ENCODE peak calls at places on chromosomes 2 and 18, in seven cellular contexts. T is prostate gland; U is type B pancreatic cell; V is cardiac fibroblast; M is Calu3; Q is epithelial cell of esophagus; R is CD8-positive, alpha-beta T cell. K is an unnamed sample.

GRCh38 chr18:50127516-50128229 is 67.3 kb downstream of the MYO5B start:
- DNase-seq in V (no peak), Q (peak), U (no peak), R (no peak), M (peak), T (no peak), K (no peak)

GRCh38 chr2:239704737-239705136 is 303.9 kb upstream of the HDAC4 start:
- DNase-seq in M (no peak), U (no peak), R (no peak), Q (no peak), V (no peak), T (no peak), K (no peak)

GRCh38 chr2:98518106-98518505 is 73.4 kb downstream of the INPP4A start:
- DNase-seq in Q (peak), U (peak), R (peak), T (no peak), V (peak), M (peak), K (no peak)

GRCh38 chr2:189580267-189580661 is 322 bp downstream of the SLC40A1 start:
- DNase-seq in T (peak), R (no peak), Q (peak), M (peak), V (no peak), U (no peak), K (peak)

GRCh38 chr18:35410561-35410960 is 33.4 kb upstream of the ZNF396 start:
- DNase-seq in U (no peak), V (no peak), T (no peak), Q (no peak), R (no peak), M (no peak), K (no peak)

GRCh38 chr18:68841301-68841700 is 43.4 kb downstream of the CCDC102B start:
- DNase-seq in M (no peak), T (no peak), R (no peak), Q (peak), V (no peak), U (no peak), K (no peak)

GRCh38 chr2:201984800-201985525 is 48.7 kb upstream of the FZD7 start:
- DNase-seq in Q (peak), M (no peak), V (no peak), R (no peak), T (peak), U (no peak), K (no peak)

GRCh38 chr2:219441451-219442205 is 7.0 kb downstream of the SPEG start:
- DNase-seq in Q (peak), T (peak), V (peak), R (peak), M (peak), U (no peak), K (peak)

GRCh38 chr18:77208969-77209368 is 40.7 kb upstream of the GALR1 start:
- DNase-seq in M (no peak), U (no peak), T (no peak), Q (peak), R (peak), V (peak), K (no peak)

GRCh38 chr2:53877556-53877955 is 17.8 kb upstream of the GPR75 start:
- DNase-seq in Q (no peak), R (no peak), U (no peak), V (no peak), T (no peak), M (no peak), K (no peak)

GRCh38 chr2:227720680-227721079 is 2.9 kb upstream of the SLC19A3 start:
- DNase-seq in V (peak), R (no peak), Q (peak), T (no peak), M (no peak), U (no peak), K (no peak)

GRCh38 chr18:34083910-34084309 is 140.8 kb downstream of the NOL4 start:
- DNase-seq in R (no peak), Q (no peak), U (no peak), T (no peak), V (no peak), M (no peak), K (peak)

GRCh38 chr18:3983351-3983969 is 471.6 kb downstream of the DLGAP1 start:
- DNase-seq in T (no peak), Q (peak), V (peak), M (no peak), R (no peak), U (no peak), K (no peak)

GRCh38 chr2:38522754-38523349 is 79.9 kb downstream of the HNRNPLL start:
- DNase-seq in V (no peak), T (no peak), R (no peak), U (no peak), Q (no peak), M (no peak), K (no peak)

GRCh38 chr2:112187805-112188596 is 49.8 kb downstream of the FBLN7 start:
- DNase-seq in Q (peak), T (no peak), U (no peak), R (peak), V (peak), M (no peak), K (no peak)

GRCh38 chr2:66896151-66896550 is 461.2 kb downstream of the MEIS1 start:
- DNase-seq in U (no peak), M (no peak), Q (no peak), V (no peak), T (no peak), R (no peak), K (no peak)

GRCh38 chr2:62812921-62813825 is 107.7 kb downstream of the EHBP1 start:
- DNase-seq in V (no peak), U (no peak), T (no peak), R (no peak), Q (no peak), M (no peak), K (peak)

GRCh38 chr2:213316001-213316735 is 31.9 kb downstream of the SPAG16 start:
- DNase-seq in Q (peak), U (no peak), M (no peak), R (no peak), V (peak), T (peak), K (no peak)

GRCh38 chr2:110732422-110733413 is at the start of gene ACOXL:
- DNase-seq in Q (peak), T (peak), V (no peak), M (peak), U (peak), R (no peak), K (peak)

GRCh38 chr2:110858135-110858737 is 125.9 kb downstream of the ACOXL start:
- DNase-seq in T (no peak), U (no peak), R (peak), M (no peak), Q (no peak), V (no peak), K (no peak)

GRCh38 chr2:69559696-69560482 is 83.7 kb downstream of the AAK1 start:
- DNase-seq in U (no peak), Q (peak), T (no peak), M (peak), R (no peak), V (peak), K (no peak)

GRCh38 chr2:134782792-134783191 is 55.6 kb upstream of the ACMSD start:
- DNase-seq in T (no peak), U (no peak), Q (peak), R (no peak), V (peak), M (no peak), K (no peak)

GRCh38 chr2:231110551-231110950 is 14.3 kb downstream of the HTR2B start:
- DNase-seq in R (no peak), M (no peak), Q (no peak), V (peak), U (no peak), T (no peak), K (no peak)

GRCh38 chr18:59388817-59389216 is 29.8 kb upstream of the LMAN1 start:
- DNase-seq in T (no peak), U (no peak), V (no peak), Q (no peak), R (no peak), M (no peak), K (no peak)

GRCh38 chr2:130894326-130894942 is 57.7 kb downstream of the ARHGEF4 start:
- DNase-seq in R (no peak), M (no peak), V (no peak), T (no peak), U (no peak), Q (peak), K (no peak)

GRCh38 chr2:55408098-55408882 is 11.4 kb downstream of the CCDC88A start:
- DNase-seq in Q (no peak), R (no peak), V (peak), T (no peak), M (no peak), U (no peak), K (no peak)

GRCh38 chr18:46322941-46323340 is 218.8 kb downstream of the HAUS1 start:
- DNase-seq in R (no peak), M (no peak), U (peak), V (no peak), T (no peak), Q (no peak), K (peak)

GRCh38 chr2:54669677-54670484 is 53.6 kb upstream of the EML6 start:
- DNase-seq in R (no peak), M (no peak), V (peak), T (peak), U (no peak), Q (peak), K (no peak)

GRCh38 chr2:159903404-159904126 is 105.6 kb upstream of the CD302 start:
- DNase-seq in M (peak), V (peak), T (no peak), U (no peak), R (peak), Q (no peak), K (no peak)

DNA sequence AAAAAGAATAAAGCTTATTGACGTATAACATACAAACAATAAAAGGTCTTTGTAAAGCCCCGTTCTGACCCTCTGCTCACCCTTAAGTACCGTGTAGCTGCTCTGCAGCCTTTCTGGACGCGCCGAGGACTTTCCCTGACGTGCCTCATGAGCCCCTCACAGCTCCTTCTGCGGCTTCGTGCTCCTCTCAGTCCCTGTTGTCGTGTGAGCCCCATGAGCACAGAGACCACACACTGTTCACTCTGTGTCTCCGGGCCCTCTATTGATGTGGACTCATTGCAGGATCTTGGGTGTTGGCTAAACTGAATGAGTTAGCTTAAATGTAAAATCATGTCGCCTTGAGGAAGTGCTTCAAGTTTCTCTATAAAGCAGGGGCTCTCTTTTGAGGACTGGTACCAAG is 43.6 kb upstream of the INHBB start:
- DNase-seq in U (no peak), Q (no peak), R (no peak), V (no peak), T (no peak), M (no peak), K (peak)
- TF ChIP-seq CTCF in U (no peak), Q (no peak), R (no peak), V (no peak), T (no peak), M (no peak), K (no peak)

GRCh38 chr2:86028763-86029381 is 76.8 kb downstream of the POLR1A start:
- DNase-seq in Q (no peak), M (no peak), R (no peak), V (peak), T (no peak), U (no peak), K (peak)

GRCh38 chr2:86026744-86027065 is 79.0 kb downstream of the POLR1A start:
- DNase-seq in Q (no peak), M (no peak), T (no peak), R (no peak), U (no peak), V (no peak), K (no peak)

GRCh38 chr2:86029873-86030272 is 75.8 kb downstream of the POLR1A start:
- DNase-seq in R (no peak), T (no peak), Q (no peak), V (no peak), M (no peak), U (no peak), K (no peak)

GRCh38 chr2:86027196-86027912 is 78.3 kb downstream of the POLR1A start:
- DNase-seq in R (no peak), V (no peak), U (no peak), M (no peak), Q (no peak), T (no peak), K (no peak)

GRCh38 chr2:86027913-86028762 is 77.5 kb downstream of the POLR1A start:
- DNase-seq in Q (no peak), M (no peak), R (no peak), V (no peak), T (no peak), U (no peak), K (no peak)
- TF ChIP-seq CTCF in Q (no peak), M (no peak), R (no peak), V (no peak), T (no peak), U (no peak), K (no peak)

GRCh38 chr2:163887182-163887581 is 151.4 kb upstream of the FIGN start:
- DNase-seq in U (no peak), Q (no peak), T (no peak), V (no peak), R (no peak), M (no peak), K (no peak)
- TF ChIP-seq CTCF in U (peak), Q (peak), T (peak), V (peak), R (no peak), M (peak), K (no peak)

DNA sequence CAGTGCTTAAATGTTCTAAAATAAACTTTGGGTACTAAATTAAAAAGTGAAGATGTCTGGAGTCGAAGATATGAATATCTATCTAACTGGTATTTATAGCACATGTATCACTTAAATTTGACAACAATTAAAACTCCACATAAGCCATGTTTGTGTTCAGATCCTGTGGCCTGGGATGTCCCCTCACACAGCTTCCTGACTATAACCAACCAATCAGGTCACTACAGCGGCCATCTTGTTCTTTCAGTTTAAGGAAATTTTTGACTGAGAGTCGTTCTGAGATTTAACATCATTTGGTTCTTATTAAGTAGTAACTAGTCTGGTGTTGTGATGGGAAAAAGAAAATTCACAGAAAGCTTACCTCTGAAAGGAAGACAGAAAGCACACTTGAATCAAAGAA is 170.6 kb upstream of the NRP2 start:
- DNase-seq in Q (no peak), R (no peak), V (no peak), M (no peak), U (no peak), T (no peak), K (no peak)
- TF ChIP-seq CTCF in Q (no peak), R (no peak), V (no peak), M (no peak), U (no peak), T (no peak), K (no peak)

DNA sequence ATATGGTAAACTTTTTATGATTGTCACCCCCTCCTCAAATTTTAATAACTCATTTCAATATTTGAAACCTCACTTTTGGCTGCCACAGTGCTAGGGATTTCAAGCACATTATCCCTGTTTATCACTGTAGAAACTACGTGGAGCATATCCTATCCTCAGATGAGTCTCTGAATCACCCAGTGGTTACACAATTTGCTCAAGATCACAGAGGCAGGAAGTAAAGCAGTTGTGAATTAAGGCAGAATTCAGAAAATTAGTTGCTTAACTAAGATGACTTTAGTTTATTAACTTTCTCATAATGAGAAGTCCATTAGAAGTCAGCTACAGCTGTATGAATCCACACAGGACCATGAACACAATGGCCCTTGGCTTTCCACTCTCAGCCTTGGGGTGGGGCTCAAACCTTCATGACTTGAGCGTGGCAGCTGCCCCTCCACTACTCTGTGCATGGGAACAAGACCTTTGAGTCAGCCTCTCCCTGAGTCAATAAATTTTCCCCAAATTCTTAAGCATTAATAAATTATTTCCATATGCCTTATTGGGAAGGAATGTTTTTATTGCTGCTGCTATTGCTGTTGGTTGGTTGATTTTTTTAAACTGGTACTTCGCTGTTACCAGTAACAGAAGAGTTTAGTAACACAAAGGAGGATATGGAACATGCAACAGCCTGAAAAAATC is 369.0 kb downstream of the CBLN2 start:
- DNase-seq in M (no peak), V (no peak), T (no peak), U (no peak), R (no peak), Q (peak), K (no peak)
- TF ChIP-seq CTCF in M (no peak), V (no peak), T (no peak), U (no peak), R (no peak), Q (no peak), K (no peak)

GRCh38 chr2:203928849-203929248 is 7.7 kb upstream of the ICOS start:
- DNase-seq in Q (peak), R (no peak), U (no peak), T (no peak), M (no peak), V (peak), K (no peak)
- TF ChIP-seq CTCF in Q (peak), R (peak), U (peak), T (no peak), M (no peak), V (peak), K (no peak)

GRCh38 chr2:95316466-95317122 is 19.4 kb downstream of the KCNIP3 start:
- DNase-seq in T (no peak), M (no peak), V (peak), U (no peak), R (no peak), Q (no peak), K (no peak)
- TF ChIP-seq CTCF in T (no peak), M (no peak), V (no peak), U (no peak), R (no peak), Q (no peak), K (no peak)

GRCh38 chr18:7691206-7691605 is 124.1 kb downstream of the PTPRM start:
- DNase-seq in M (no peak), R (no peak), Q (no peak), V (no peak), T (no peak), U (no peak), K (no peak)
- TF ChIP-seq CTCF in M (no peak), R (no peak), Q (no peak), V (no peak), T (no peak), U (no peak), K (no peak)

GRCh38 chr2:150916434-150916833 is 345.2 kb downstream of the RBM43 start:
- DNase-seq in R (no peak), V (no peak), T (no peak), U (no peak), M (no peak), Q (no peak), K (no peak)
- TF ChIP-seq CTCF in R (no peak), V (no peak), T (no peak), U (no peak), M (no peak), Q (no peak), K (no peak)

GRCh38 chr2:217920879-217921603 is 81.8 kb downstream of the TNS1 start:
- DNase-seq in V (peak), U (no peak), T (no peak), M (no peak), R (no peak), Q (no peak), K (peak)

GRCh38 chr2:217919204-217919603 is 83.6 kb downstream of the TNS1 start:
- DNase-seq in Q (no peak), U (no peak), V (no peak), R (no peak), M (no peak), T (no peak), K (peak)

GRCh38 chr2:217919781-217920351 is 82.9 kb downstream of the TNS1 start:
- DNase-seq in M (no peak), T (no peak), U (no peak), V (peak), Q (no peak), R (no peak), K (peak)

GRCh38 chr2:217916504-217917254 is 86.1 kb downstream of the TNS1 start:
- DNase-seq in T (no peak), R (no peak), M (no peak), Q (no peak), U (no peak), V (no peak), K (no peak)

DNA sequence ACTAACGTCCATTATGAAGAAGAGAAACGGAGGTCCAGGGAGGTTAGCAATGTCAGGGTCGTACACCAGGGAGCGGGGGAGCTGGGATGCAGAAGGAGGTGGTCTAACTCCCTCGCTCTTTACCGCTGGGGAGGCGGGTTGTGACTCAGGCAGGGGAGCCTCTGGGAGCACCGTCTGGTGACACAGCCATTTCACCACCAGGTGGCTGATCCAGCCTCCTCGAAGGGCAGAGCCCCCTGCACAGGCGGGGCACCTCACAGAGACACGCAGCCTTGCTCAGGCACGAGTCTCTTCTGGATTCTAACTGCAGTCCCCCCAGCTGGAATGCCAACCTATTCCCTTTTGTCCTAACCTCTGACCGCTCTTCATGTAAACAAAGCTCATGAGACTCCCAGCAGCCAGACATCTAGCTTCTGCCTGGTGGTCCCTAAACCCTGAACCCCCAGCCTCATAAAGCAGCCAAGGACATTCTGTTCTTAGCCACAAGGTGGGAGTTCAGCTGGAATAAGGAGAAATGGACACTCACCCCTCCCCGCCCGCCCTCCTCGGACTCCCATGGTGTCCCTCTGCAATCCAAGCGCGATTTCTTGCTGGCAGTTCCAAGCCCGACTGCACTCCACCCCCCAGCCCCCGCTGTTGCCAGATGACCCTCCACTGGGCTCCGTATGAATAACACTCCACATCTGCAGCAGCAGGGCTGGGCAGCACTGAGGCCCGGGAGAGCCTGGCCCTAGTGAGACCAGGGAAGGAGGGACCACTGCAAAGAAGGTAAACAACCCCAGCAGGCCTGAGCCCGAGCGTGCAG is 84.4 kb downstream of the TNS1 start:
- DNase-seq in U (no peak), V (no peak), Q (no peak), M (peak), R (no peak), T (no peak), K (peak)
- TF ChIP-seq CTCF in U (peak), V (peak), Q (peak), M (peak), R (no peak), T (peak), K (no peak)

K was measured in kidney.